ENCODE peak calls at places on chromosomes 2 and 18, in eight cellular contexts. C is Caco-2, D is left ventricle myocardium inferior, Q is AG04449, H is neural progenitor cell, X is fibroblast of lung, W is fibroblast of pulmonary artery, R is AG04450. B is an unnamed sample.

GRCh38 chr2:215105607-215106354 is 32.6 kb downstream of the ABCA12 start:
- DNase-seq in C (no peak), D (no peak), Q (no peak), H (no peak), X (peak), W (peak), R (no peak), B (no peak)

GRCh38 chr2:43224571-43225092 is 1.8 kb downstream of the ZFP36L2 start:
- DNase-seq in C (peak), D (peak), Q (no peak), H (peak), X (peak), W (peak), R (no peak), B (peak)

GRCh38 chr2:104794416-104794815 is 59.5 kb upstream of the POU3F3 start:
- DNase-seq in C (no peak), D (no peak), Q (no peak), H (no peak), X (no peak), W (no peak), R (no peak), B (no peak)

GRCh38 chr2:72893594-72894319 is 6.5 kb downstream of the SPR start:
- DNase-seq in C (peak), D (peak), Q (no peak), H (peak), X (peak), W (peak), R (peak), B (peak)

GRCh38 chr2:170819941-170820646 is 3.4 kb downstream of the GAD1 start:
- DNase-seq in C (no peak), D (no peak), Q (no peak), H (peak), X (no peak), W (no peak), R (no peak), B (no peak)

GRCh38 chr2:207693641-207694249 is 17.7 kb upstream of the CCNYL1 start:
- DNase-seq in C (no peak), D (no peak), Q (no peak), H (no peak), X (no peak), W (no peak), R (no peak), B (no peak)

GRCh38 chr2:127107622-127107999 is 657 bp upstream of the BIN1 start:
- DNase-seq in C (peak), D (no peak), Q (no peak), H (no peak), X (no peak), W (peak), R (no peak), B (no peak)

GRCh38 chr2:121659933-121660332 is 10.7 kb upstream of the CLASP1 start:
- DNase-seq in C (no peak), D (no peak), Q (no peak), H (no peak), X (no peak), W (no peak), R (no peak), B (no peak)

GRCh38 chr2:85504434-85505261 is 34.3 kb upstream of the MAT2A start:
- DNase-seq in C (no peak), D (peak), Q (peak), H (no peak), X (peak), W (peak), R (peak), B (peak)

GRCh38 chr2:15691586-15692310 is 100.1 kb downstream of the DDX1 start:
- DNase-seq in C (no peak), D (no peak), Q (no peak), H (no peak), X (no peak), W (no peak), R (no peak), B (no peak)

GRCh38 chr2:122753341-122753740 is 997.9 kb downstream of the TSN start:
- DNase-seq in C (no peak), D (no peak), Q (no peak), H (no peak), X (no peak), W (no peak), R (no peak), B (peak)

GRCh38 chr2:142863485-142863921 is 14.0 kb upstream of the KYNU start:
- DNase-seq in C (peak), D (no peak), Q (no peak), H (no peak), X (peak), W (peak), R (peak), B (peak)

GRCh38 chr2:3493610-3493997 is 25.7 kb downstream of the ADI1 start:
- DNase-seq in C (peak), D (peak), Q (no peak), H (peak), X (peak), W (peak), R (peak), B (peak)

GRCh38 chr2:28558421-28558820 is 62.6 kb downstream of the PLB1 start:
- DNase-seq in C (no peak), D (no peak), Q (no peak), H (no peak), X (no peak), W (peak), R (no peak), B (no peak)

GRCh38 chr18:77702686-77703085 is 453.0 kb downstream of the GALR1 start:
- DNase-seq in C (peak), D (no peak), Q (no peak), H (peak), X (peak), W (peak), R (no peak), B (peak)

GRCh38 chr2:130987519-130988425 is 105.5 kb downstream of the FAM168B start:
- DNase-seq in C (no peak), D (no peak), Q (no peak), H (no peak), X (no peak), W (no peak), R (no peak), B (no peak)

GRCh38 chr2:9207641-9208301 is 1.2 kb downstream of the ASAP2 start:
- DNase-seq in C (peak), D (no peak), Q (no peak), H (peak), X (no peak), W (no peak), R (no peak), B (no peak)

GRCh38 chr18:23650963-23651927 is 11.5 kb downstream of the ANKRD29 start:
- DNase-seq in C (peak), D (no peak), Q (peak), H (no peak), X (peak), W (peak), R (peak), B (peak)

GRCh38 chr18:62279561-62279960 is 45.5 kb upstream of the TNFRSF11A start:
- DNase-seq in C (no peak), D (no peak), Q (no peak), H (peak), X (no peak), W (no peak), R (no peak), B (no peak)

GRCh38 chr2:234038076-234038802 is 12.3 kb upstream of the SPP2 start:
- DNase-seq in C (no peak), D (no peak), Q (no peak), H (no peak), X (peak), W (no peak), R (no peak), B (peak)

GRCh38 chr2:57869763-57870344 is 176.8 kb upstream of the VRK2 start:
- DNase-seq in C (no peak), D (no peak), Q (no peak), H (no peak), X (no peak), W (no peak), R (no peak), B (no peak)

GRCh38 chr2:1137992-1138391 is 187.3 kb downstream of the SNTG2 start:
- DNase-seq in C (no peak), D (no peak), Q (no peak), H (no peak), X (no peak), W (no peak), R (no peak), B (no peak)

GRCh38 chr2:223093436-223093839 is 41.4 kb downstream of the KCNE4 start:
- DNase-seq in C (no peak), D (peak), Q (no peak), H (no peak), X (no peak), W (peak), R (peak), B (peak)

GRCh38 chr2:181085729-181086128 is 105.3 kb downstream of the UBE2E3 start:
- DNase-seq in C (no peak), D (no peak), Q (no peak), H (no peak), X (no peak), W (no peak), R (no peak), B (no peak)

GRCh38 chr2:105836341-105836740 is 91.6 kb downstream of the NCK2 start:
- DNase-seq in C (no peak), D (no peak), Q (no peak), H (no peak), X (no peak), W (no peak), R (no peak), B (no peak)

GRCh38 chr2:78592547-78592946 is 433.0 kb upstream of the REG3G start:
- DNase-seq in C (no peak), D (no peak), Q (no peak), H (peak), X (no peak), W (no peak), R (no peak), B (no peak)

GRCh38 chr18:54742654-54743053 is 85.6 kb upstream of the RAB27B start:
- DNase-seq in C (no peak), D (peak), Q (peak), H (no peak), X (peak), W (peak), R (peak), B (peak)

GRCh38 chr2:201228271-201228911 is 31.9 kb upstream of the CASP8 start:
- DNase-seq in C (no peak), D (no peak), Q (no peak), H (no peak), X (no peak), W (peak), R (no peak), B (peak)

GRCh38 chr2:134425723-134426496 is 172.0 kb downstream of the MGAT5 start:
- DNase-seq in C (no peak), D (no peak), Q (no peak), H (no peak), X (no peak), W (no peak), R (no peak), B (no peak)

GRCh38 chr2:206231669-206232286 is 42.7 kb upstream of the ZDBF2 start:
- DNase-seq in C (no peak), D (no peak), Q (no peak), H (no peak), X (no peak), W (no peak), R (no peak), B (no peak)

GRCh38 chr2:165793161-165793778 is 777 bp downstream of the GALNT3 start:
- DNase-seq in C (peak), D (no peak), Q (no peak), H (peak), X (no peak), W (no peak), R (no peak), B (no peak)

GRCh38 chr2:54208364-54209240 is 47.4 kb downstream of the TSPYL6 start:
- DNase-seq in C (no peak), D (no peak), Q (peak), H (no peak), X (peak), W (peak), R (peak), B (peak)

GRCh38 chr2:29267710-29268109 is 152.5 kb downstream of the CLIP4 start:
- DNase-seq in C (no peak), D (no peak), Q (no peak), H (no peak), X (no peak), W (no peak), R (no peak), B (no peak)

GRCh38 chr2:57959380-57959779 is 87.2 kb upstream of the VRK2 start:
- DNase-seq in C (no peak), D (no peak), Q (no peak), H (peak), X (no peak), W (no peak), R (no peak), B (no peak)

GRCh38 chr2:104944495-104944894 is 90.6 kb downstream of the POU3F3 start:
- DNase-seq in C (peak), D (no peak), Q (no peak), H (peak), X (no peak), W (peak), R (no peak), B (no peak)

GRCh38 chr18:48799724-48800315 is 150.9 kb downstream of the SMAD7 start:
- DNase-seq in C (no peak), D (peak), Q (no peak), H (no peak), X (no peak), W (no peak), R (no peak), B (no peak)

GRCh38 chr18:36708366-36708765 is 120.4 kb downstream of the TPGS2 start:
- DNase-seq in C (no peak), D (no peak), Q (no peak), H (no peak), X (no peak), W (no peak), R (no peak), B (no peak)

GRCh38 chr2:12089496-12089895 is 343.1 kb downstream of the LPIN1 start:
- DNase-seq in C (no peak), D (no peak), Q (no peak), H (no peak), X (no peak), W (no peak), R (no peak), B (no peak)

GRCh38 chr2:12090072-12090471 is 343.6 kb downstream of the LPIN1 start:
- DNase-seq in C (no peak), D (no peak), Q (no peak), H (no peak), X (no peak), W (no peak), R (no peak), B (no peak)

GRCh38 chr2:12089001-12089400 is 342.6 kb downstream of the LPIN1 start:
- DNase-seq in C (no peak), D (no peak), Q (no peak), H (no peak), X (no peak), W (no peak), R (no peak), B (no peak)

GRCh38 chr2:12090590-12090989 is 344.2 kb downstream of the LPIN1 start:
- DNase-seq in C (no peak), D (no peak), Q (no peak), H (no peak), X (no peak), W (no peak), R (no peak), B (no peak)

GRCh38 chr2:12091201-12091806 is 344.9 kb downstream of the LPIN1 start:
- DNase-seq in C (no peak), D (no peak), Q (no peak), H (no peak), X (no peak), W (peak), R (no peak), B (no peak)
- TF ChIP-seq CTCF in C (no peak), D (no peak), Q (no peak), H (no peak), X (no peak), W (no peak), R (no peak), B (no peak)

GRCh38 chr2:231785822-231786176 is 446 bp upstream of the COPS7B start:
- DNase-seq in C (no peak), D (no peak), Q (no peak), H (no peak), X (no peak), W (no peak), R (no peak), B (no peak)

GRCh38 chr2:231786177-231786916 is at the start of gene COPS7B:
- DNase-seq in C (peak), D (peak), Q (no peak), H (peak), X (peak), W (peak), R (peak), B (peak)

GRCh38 chr2:231786917-231787292 is 660 bp downstream of the COPS7B start:
- DNase-seq in C (no peak), D (no peak), Q (no peak), H (no peak), X (no peak), W (no peak), R (no peak), B (no peak)

GRCh38 chr2:231781798-231782726 is 980 bp upstream of the PDE6D start:
- DNase-seq in C (peak), D (no peak), Q (no peak), H (no peak), X (peak), W (peak), R (no peak), B (peak)

DNA sequence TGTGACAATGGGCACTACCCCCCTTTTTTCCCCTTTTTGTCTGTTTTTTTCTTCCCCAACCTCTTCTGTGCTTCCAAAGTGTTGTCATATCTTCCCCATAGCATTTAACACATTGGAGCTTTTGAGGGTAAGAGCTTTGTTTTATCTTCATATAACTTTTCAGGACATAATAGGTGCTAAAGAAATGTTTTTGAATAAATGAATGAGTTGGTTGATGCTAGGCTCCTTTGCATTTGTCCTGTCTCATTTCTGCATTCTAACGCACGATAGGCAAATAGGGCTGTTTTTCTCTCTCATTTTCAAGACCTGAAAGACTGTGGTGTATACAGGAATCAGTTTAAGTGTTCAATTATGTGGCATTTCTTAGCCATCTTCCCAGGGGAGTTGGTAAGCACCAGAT is 832 bp upstream of the COPS7B start:
- DNase-seq in C (no peak), D (no peak), Q (no peak), H (no peak), X (no peak), W (no peak), R (no peak), B (no peak)
- H3K4me3 ChIP-seq in C (peak), D (peak), Q (no peak), H (peak), X (no peak), W (no peak), R (no peak), B (peak)

DNA sequence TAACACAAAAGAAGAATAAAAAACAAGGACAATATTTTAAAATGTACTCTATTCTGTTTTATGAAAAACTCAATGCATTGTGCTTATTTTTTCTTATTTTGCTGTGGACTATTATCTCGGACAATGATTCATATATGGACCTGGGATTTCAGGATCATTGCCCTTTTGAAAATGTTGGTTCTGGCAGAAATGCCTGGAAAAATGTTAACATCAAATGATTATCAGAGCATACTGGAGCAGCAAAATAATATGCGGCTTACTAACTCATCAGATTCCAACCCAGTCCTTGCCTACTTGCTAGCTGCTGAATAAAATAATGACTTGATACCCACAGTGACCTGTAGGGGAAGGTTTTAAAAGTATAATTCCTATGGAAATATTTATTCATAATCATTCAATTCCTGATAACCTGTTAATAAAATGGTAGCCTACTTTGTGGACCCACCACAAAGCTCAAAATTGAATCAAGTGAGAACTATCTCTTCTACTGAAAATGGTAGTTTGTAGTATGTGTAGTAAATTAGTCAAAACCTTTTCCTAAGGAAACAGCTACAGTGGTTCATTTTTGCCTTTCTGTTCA is 117.4 kb downstream of the NEB start:
- DNase-seq in C (no peak), D (no peak), Q (no peak), H (no peak), X (no peak), W (no peak), R (no peak), B (no peak)
- TF ChIP-seq CTCF in C (no peak), D (no peak), Q (no peak), H (no peak), X (no peak), W (no peak), R (no peak), B (no peak)

DNA sequence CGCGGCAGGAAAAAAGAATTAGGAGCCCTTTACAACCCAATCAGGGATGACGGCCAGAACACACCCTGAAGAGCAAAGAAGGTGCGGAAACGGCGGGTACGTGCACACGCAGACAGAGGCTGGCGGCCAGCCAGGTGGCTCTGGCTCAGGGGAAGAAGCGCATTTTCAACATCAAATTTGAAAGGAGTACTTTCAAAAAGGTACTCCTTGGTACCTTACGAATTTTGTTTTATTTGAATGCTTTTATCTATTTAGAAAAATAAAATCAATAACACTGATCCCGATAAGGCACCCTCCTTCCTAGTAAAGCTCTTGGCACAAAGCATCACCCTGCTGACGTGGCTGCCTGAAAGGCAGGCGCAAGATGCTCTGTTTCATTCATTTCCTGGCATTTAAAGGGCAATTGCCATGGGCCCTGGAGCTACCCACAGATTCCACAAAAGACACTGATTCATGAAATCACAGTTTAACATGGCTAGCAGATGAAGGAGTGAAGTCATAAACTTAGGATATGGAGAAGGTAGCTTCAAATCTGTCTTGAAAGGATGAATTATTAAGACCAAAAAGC is 47.2 kb upstream of the SEMA4C start:
- DNase-seq in C (no peak), D (no peak), Q (no peak), H (no peak), X (no peak), W (no peak), R (no peak), B (no peak)
- H3K4me3 ChIP-seq in C (no peak), D (peak), Q (no peak), H (no peak), X (no peak), W (no peak), R (no peak), B (no peak)

GRCh38 chr2:101205521-101205998 is 47.1 kb upstream of the CNOT11 start:
- DNase-seq in C (peak), D (peak), Q (peak), H (peak), X (peak), W (peak), R (peak), B (peak)
- TF ChIP-seq CTCF in C (peak), D (peak), Q (peak), H (peak), X (peak), W (peak), R (peak), B (peak)

GRCh38 chr2:195675783-195676427 is 18.9 kb downstream of the SLC39A10 start:
- DNase-seq in C (no peak), D (no peak), Q (no peak), H (no peak), X (no peak), W (no peak), R (no peak), B (no peak)

GRCh38 chr2:195677290-195677689 is 20.3 kb downstream of the SLC39A10 start:
- DNase-seq in C (no peak), D (no peak), Q (no peak), H (no peak), X (no peak), W (no peak), R (no peak), B (no peak)

GRCh38 chr2:195682077-195682476 is 25.1 kb downstream of the SLC39A10 start:
- DNase-seq in C (no peak), D (no peak), Q (no peak), H (no peak), X (no peak), W (no peak), R (no peak), B (no peak)

GRCh38 chr2:195674491-195675226 is 17.6 kb downstream of the SLC39A10 start:
- DNase-seq in C (no peak), D (no peak), Q (no peak), H (no peak), X (peak), W (peak), R (peak), B (no peak)

GRCh38 chr2:195677884-195678283 is 20.9 kb downstream of the SLC39A10 start:
- DNase-seq in C (no peak), D (no peak), Q (no peak), H (no peak), X (no peak), W (no peak), R (no peak), B (no peak)
- H3K4me3 ChIP-seq in C (no peak), D (no peak), Q (no peak), H (no peak), X (no peak), W (no peak), R (no peak), B (no peak)

B was measured in fibroblast of villous mesenchyme.